ENCODE peak calls at places on chromosomes 12 and 14, in eight cellular contexts. P is hepatocyte; L is lower lobe of right lung; Q is CD4-positive, alpha-beta T cell; C is neural progenitor cell; M is GM23248; Z is spleen; F is right lobe of liver. W is an unnamed sample.

GRCh38 chr14:23306412-23307145 is at the start of gene BCL2L2:
- DNase-seq in Q (no peak), Z (peak), C (peak), P (peak), L (peak), F (peak), M (peak), W (peak)

GRCh38 chr12:128339121-128339520 is 72.2 kb downstream of the TMEM132C start:
- DNase-seq in M (no peak), Q (no peak), F (no peak), Z (no peak), L (no peak), P (peak), C (no peak), W (no peak)

GRCh38 chr14:80055912-80056801 is 155.1 kb downstream of the DIO2 start:
- DNase-seq in F (no peak), C (peak), Z (no peak), L (no peak), M (peak), Q (no peak), P (peak), W (no peak)

GRCh38 chr12:93005928-93006654 is 77.0 kb upstream of the EEA1 start:
- DNase-seq in M (no peak), Q (no peak), Z (no peak), L (no peak), F (no peak), C (peak), P (no peak), W (no peak)

GRCh38 chr14:75987201-75987970 is 1.8 kb downstream of the IFT43 start:
- DNase-seq in Q (no peak), L (no peak), Z (no peak), M (no peak), F (no peak), P (no peak), C (no peak), W (no peak)

GRCh38 chr12:131981388-131981787 is 31.6 kb downstream of the EP400 start:
- DNase-seq in L (no peak), Q (no peak), P (no peak), F (no peak), M (no peak), C (no peak), Z (no peak), W (no peak)

GRCh38 chr14:95460647-95461478 is 55.6 kb downstream of the SYNE3 start:
- DNase-seq in Z (no peak), Q (no peak), L (no peak), C (peak), M (peak), F (no peak), P (peak), W (peak)

GRCh38 chr14:48005986-48006385 is 330.6 kb upstream of the MDGA2 start:
- DNase-seq in P (no peak), L (no peak), Z (no peak), Q (no peak), C (no peak), F (no peak), M (no peak), W (no peak)

GRCh38 chr12:112852810-112853209 is 54.0 kb upstream of the OAS1 start:
- DNase-seq in F (no peak), M (no peak), L (no peak), P (no peak), C (no peak), Z (no peak), Q (no peak), W (no peak)

GRCh38 chr12:132227782-132228417 is 83.6 kb downstream of the NOC4L start:
- DNase-seq in L (no peak), F (no peak), C (no peak), P (no peak), Q (no peak), M (no peak), Z (no peak), W (no peak)

GRCh38 chr12:15855646-15856045 is 26.5 kb upstream of the STRAP start:
- DNase-seq in C (no peak), Q (no peak), Z (no peak), L (no peak), M (peak), F (no peak), P (no peak), W (no peak)

GRCh38 chr14:68668531-68668930 is 124.3 kb downstream of the ZFP36L1 start:
- DNase-seq in Z (no peak), P (no peak), M (no peak), L (no peak), C (no peak), F (no peak), Q (no peak), W (no peak)

GRCh38 chr12:5945071-5946008 is at the start of gene ANO2:
- DNase-seq in M (peak), L (no peak), P (peak), F (no peak), Z (no peak), Q (no peak), C (peak), W (no peak)

GRCh38 chr12:102816816-102817434 is 100.1 kb downstream of the PAH start:
- DNase-seq in F (no peak), P (peak), Z (no peak), C (peak), L (no peak), Q (no peak), M (peak), W (no peak)

GRCh38 chr14:34722723-34723545 is 8.5 kb upstream of the CFL2 start:
- DNase-seq in L (no peak), Z (no peak), M (peak), C (peak), F (no peak), Q (no peak), P (peak), W (peak)

GRCh38 chr14:64800000-64800399 is 79.7 kb downstream of the SPTB start:
- DNase-seq in P (peak), Q (no peak), C (peak), L (peak), M (peak), F (no peak), Z (no peak), W (no peak)

GRCh38 chr12:40827923-40828592 is 135.8 kb downstream of the CNTN1 start:
- DNase-seq in C (peak), Q (no peak), M (no peak), Z (no peak), P (peak), F (no peak), L (no peak), W (no peak)

GRCh38 chr14:86153480-86153879 is 623.5 kb downstream of the FLRT2 start:
- DNase-seq in Q (no peak), P (no peak), F (no peak), L (no peak), Z (no peak), C (peak), M (no peak), W (no peak)

GRCh38 chr12:63845726-63846125 is 1.2 kb downstream of the SRGAP1 start:
- DNase-seq in M (peak), F (no peak), L (no peak), Q (no peak), P (peak), C (no peak), Z (no peak), W (no peak)

GRCh38 chr12:113955109-113955970 is 10.8 kb downstream of the RBM19 start:
- DNase-seq in P (peak), F (no peak), L (no peak), C (peak), Z (no peak), Q (no peak), M (peak), W (no peak)

GRCh38 chr14:34715108-34715863 is 893 bp upstream of the CFL2 start:
- DNase-seq in P (no peak), M (peak), Z (no peak), Q (no peak), F (no peak), C (no peak), L (no peak), W (no peak)

GRCh38 chr12:109432842-109433304 is 44.2 kb downstream of the KCTD10 start:
- DNase-seq in Q (peak), M (peak), P (peak), F (peak), L (peak), C (peak), Z (peak), W (peak)

GRCh38 chr14:54398028-54398368 is 1.2 kb downstream of the CDKN3 start:
- DNase-seq in M (no peak), Q (no peak), P (no peak), L (no peak), F (no peak), C (no peak), Z (no peak), W (no peak)
- H3K27ac ChIP-seq in M (no peak), Q (no peak), P (no peak), L (no peak), F (no peak), C (no peak), Z (no peak), W (no peak)

GRCh38 chr12:120363274-120363855 is 5.6 kb downstream of the MSI1 start:
- DNase-seq in F (no peak), Z (no peak), Q (no peak), L (no peak), M (no peak), C (peak), P (no peak), W (no peak)
- H3K27ac ChIP-seq in F (no peak), Z (no peak), Q (no peak), L (no peak), M (no peak), C (no peak), P (peak), W (peak)

GRCh38 chr12:12788131-12788530 is 2.7 kb downstream of the APOLD1 start:
- DNase-seq in L (no peak), Q (no peak), P (no peak), F (no peak), M (peak), C (no peak), Z (no peak), W (no peak)
- H3K27ac ChIP-seq in L (peak), Q (no peak), P (no peak), F (peak), M (no peak), C (no peak), Z (no peak), W (peak)

DNA sequence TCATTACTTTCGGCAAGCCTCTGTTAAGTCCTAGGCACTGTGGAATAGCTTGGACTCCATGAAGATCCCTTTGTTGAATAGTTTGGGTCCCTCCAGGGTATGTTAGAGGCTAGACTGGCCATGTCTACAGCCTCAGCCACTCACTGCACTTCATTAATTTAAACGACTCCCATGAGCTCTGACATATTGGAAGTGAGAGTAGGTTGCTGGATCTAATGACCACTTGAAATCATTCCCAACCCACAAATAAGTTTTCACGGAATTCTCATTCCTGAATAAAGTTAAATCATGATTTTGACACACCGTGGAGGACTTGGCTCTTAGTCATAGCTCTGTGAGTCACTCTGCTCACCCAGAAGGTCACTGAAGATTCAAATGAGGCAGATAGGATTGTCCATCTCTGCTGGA is 21.4 kb upstream of the APPL2 start:
- DNase-seq in C (no peak), Z (no peak), P (no peak), F (no peak), Q (no peak), M (peak), L (no peak), W (no peak)
- H3K27ac ChIP-seq in C (no peak), Z (no peak), P (no peak), F (no peak), Q (no peak), M (peak), L (no peak), W (no peak)

GRCh38 chr14:50213795-50214194 is 17.6 kb downstream of the SOS2 start:
- DNase-seq in Q (no peak), L (no peak), F (no peak), C (no peak), Z (no peak), P (no peak), M (no peak), W (no peak)
- H3K27ac ChIP-seq in Q (no peak), L (no peak), F (no peak), C (no peak), Z (no peak), P (no peak), M (no peak), W (no peak)

DNA sequence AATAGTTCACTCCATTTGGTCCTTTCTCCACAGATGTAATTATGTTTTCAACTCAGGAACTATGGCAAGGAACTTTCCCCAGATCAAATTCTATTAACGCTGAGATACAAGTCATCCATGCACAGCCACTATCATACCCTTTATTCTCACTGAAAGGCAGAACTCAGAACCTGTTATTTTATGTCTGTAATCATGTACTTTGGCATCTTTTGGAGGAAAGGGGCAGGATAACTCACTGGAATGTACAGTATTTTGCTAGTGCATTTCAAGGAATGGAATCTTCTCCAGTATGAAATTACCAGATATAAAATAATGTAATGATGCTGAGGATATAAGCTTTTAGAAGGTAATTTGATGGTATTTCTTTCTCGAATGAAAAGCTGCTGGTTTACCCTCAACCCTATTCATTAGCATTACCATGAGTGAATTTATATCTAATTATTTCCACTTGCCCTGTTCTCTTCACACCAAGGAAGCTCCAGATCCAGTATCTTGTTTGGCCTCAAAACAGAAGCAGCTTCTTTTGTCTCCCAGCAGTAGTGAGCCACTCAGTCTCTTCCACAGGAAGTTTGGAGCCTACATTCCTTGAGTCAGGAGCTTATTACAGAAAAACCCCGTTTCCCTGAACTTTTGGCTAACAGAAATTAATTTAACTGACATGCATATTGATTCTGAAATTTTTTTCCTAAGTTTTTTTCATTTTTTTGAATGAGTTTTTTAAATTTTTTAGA is 10.0 kb upstream of the AMHR2 start:
- DNase-seq in F (no peak), Q (no peak), M (no peak), C (peak), Z (no peak), P (no peak), L (no peak), W (no peak)
- H3K27ac ChIP-seq in F (no peak), Q (no peak), M (peak), C (peak), Z (peak), P (no peak), L (no peak), W (no peak)

DNA sequence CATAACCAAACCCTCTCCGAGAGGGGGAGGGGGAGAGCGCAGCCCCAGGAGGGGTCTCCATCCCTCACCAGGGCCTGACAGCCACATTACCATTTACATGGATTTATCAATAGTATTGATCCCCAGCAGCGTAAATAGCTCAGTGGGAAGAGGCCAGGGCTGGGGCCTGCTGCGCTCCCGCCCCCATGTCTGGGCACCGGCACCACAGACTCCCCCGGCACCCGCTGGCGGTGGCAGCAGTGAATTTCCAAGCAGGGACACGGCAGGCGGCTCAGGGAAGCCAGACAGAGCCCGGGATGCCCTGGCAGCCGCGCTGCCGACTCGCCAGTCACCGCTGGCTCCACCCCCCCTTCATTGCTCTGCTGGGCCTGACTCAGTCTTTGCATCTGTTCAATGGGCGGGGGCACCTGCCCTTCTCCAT is 2.3 kb downstream of the NCOR2 start:
- DNase-seq in Z (no peak), L (no peak), P (no peak), C (peak), F (no peak), M (peak), Q (no peak), W (peak)
- H3K27ac ChIP-seq in Z (no peak), L (peak), P (peak), C (no peak), F (no peak), M (peak), Q (no peak), W (no peak)

GRCh38 chr14:92644166-92644565 is 104.3 kb downstream of the LGMN start:
- DNase-seq in C (no peak), L (no peak), M (peak), P (no peak), Z (peak), Q (no peak), F (no peak), W (no peak)
- H3K27ac ChIP-seq in C (no peak), L (no peak), M (peak), P (no peak), Z (no peak), Q (no peak), F (no peak), W (no peak)

DNA sequence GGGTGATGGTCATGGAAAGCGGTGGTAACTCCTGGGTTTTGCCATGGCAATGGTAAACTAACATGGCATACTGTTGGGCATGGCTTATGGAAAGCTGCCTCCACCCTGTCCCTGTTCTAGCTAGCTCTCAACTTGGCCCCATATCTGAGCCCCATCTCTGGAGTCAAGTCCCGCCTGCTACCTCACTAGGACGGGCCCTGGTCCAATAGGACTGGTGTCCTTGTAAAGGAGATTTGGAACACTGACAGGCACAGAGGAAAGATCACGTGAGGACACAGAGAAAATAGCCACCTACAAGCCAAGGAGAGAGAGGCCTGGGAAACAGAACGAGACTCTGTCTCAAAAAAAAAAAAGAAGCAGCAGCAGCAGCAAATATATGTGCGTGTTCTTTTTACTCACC is 59.8 kb downstream of the RNFT2 start:
- DNase-seq in Q (no peak), L (no peak), P (no peak), M (no peak), C (no peak), Z (no peak), F (no peak), W (no peak)
- H3K27ac ChIP-seq in Q (no peak), L (no peak), P (no peak), M (no peak), C (no peak), Z (no peak), F (no peak), W (no peak)

GRCh38 chr12:120870415-120870814 is 33.7 kb downstream of the SPPL3 start:
- DNase-seq in C (no peak), F (no peak), Q (no peak), L (no peak), P (no peak), M (no peak), Z (no peak), W (no peak)

GRCh38 chr12:120874547-120875245 is 29.5 kb downstream of the SPPL3 start:
- DNase-seq in P (no peak), M (no peak), C (no peak), L (no peak), F (no peak), Z (no peak), Q (no peak), W (no peak)

GRCh38 chr12:120869376-120869775 is 34.8 kb downstream of the SPPL3 start:
- DNase-seq in P (no peak), M (no peak), F (no peak), Q (no peak), Z (no peak), L (no peak), C (no peak), W (no peak)

GRCh38 chr12:120873231-120873630 is 30.9 kb downstream of the SPPL3 start:
- DNase-seq in Z (no peak), F (no peak), Q (no peak), C (no peak), L (no peak), P (no peak), M (no peak), W (no peak)

DNA sequence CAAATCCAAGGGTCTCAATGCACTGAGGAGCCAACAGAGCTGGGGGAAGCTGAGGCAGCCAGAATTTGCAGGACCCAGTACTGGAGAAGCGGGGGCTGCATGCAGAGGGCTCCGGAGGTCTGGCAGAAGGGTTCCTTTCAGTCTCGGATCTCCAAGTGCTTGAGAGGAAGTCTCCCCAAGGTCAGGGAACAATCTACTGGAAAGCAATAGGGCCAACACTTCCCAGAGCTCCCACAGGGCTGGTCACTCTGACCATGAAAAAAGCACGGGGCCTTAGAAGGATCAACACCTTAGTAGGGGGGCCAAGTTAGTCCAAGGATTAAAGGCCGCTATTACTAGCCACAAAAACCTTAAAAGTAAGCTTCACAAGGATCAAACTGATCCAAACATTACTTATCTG is 31.7 kb downstream of the SPPL3 start:
- DNase-seq in L (no peak), M (no peak), C (no peak), F (no peak), Q (no peak), P (no peak), Z (no peak), W (no peak)
- H3K27ac ChIP-seq in L (no peak), M (no peak), C (no peak), F (no peak), Q (no peak), P (no peak), Z (no peak), W (no peak)

W was measured in caudate nucleus.